ENCODE peak calls at places on chromosomes 5 and 9, in six cellular contexts. S is neural progenitor cell, W is HCT116, D is PC-3, G is OCI-LY7, A is SK-N-SH. C is an unnamed sample.
A peak's percentile ranks its signal among the peaks of the same experiment; 100 is the strongest.

GRCh38 chr5:17105744-17106450 is 111.5 kb upstream of the BASP1 start:
- DNase-seq in S (no peak), W (no peak), D (peak; percentile 46), G (no peak), A (no peak), C (peak; percentile 98)

GRCh38 chr9:25613709-25614108 is 64.5 kb downstream of the TUSC1 start:
- DNase-seq in S (no peak), W (no peak), D (no peak), G (no peak), A (no peak), C (no peak)

GRCh38 chr5:75951716-75952115 is 131.5 kb upstream of the SV2C start:
- DNase-seq in S (no peak), W (no peak), D (no peak), G (no peak), A (no peak), C (no peak)

GRCh38 chr5:176851380-176851779 is 41.0 kb downstream of the UNC5A start:
- DNase-seq in S (no peak), W (no peak), D (no peak), G (no peak), A (no peak), C (no peak)

GRCh38 chr5:136042665-136043121 is 13.9 kb downstream of the TGFBI start:
- DNase-seq in S (peak; percentile 70), W (no peak), D (peak; percentile 71), G (peak; percentile 63), A (no peak), C (peak; percentile 49)

GRCh38 chr5:10424124-10424731 is 17.5 kb upstream of the ROPN1L start:
- DNase-seq in S (peak; percentile 61), W (peak; percentile 8), D (peak; percentile 65), G (peak; percentile 64), A (peak; percentile 43), C (peak; percentile 74)

GRCh38 chr5:44387391-44387790 is 1.8 kb downstream of the FGF10 start:
- DNase-seq in S (peak; percentile 36), W (no peak), D (no peak), G (no peak), A (no peak), C (no peak)

GRCh38 chr9:80204054-80204453 is 632.3 kb downstream of the TLE4 start:
- DNase-seq in S (no peak), W (no peak), D (peak; percentile 57), G (no peak), A (no peak), C (no peak)

GRCh38 chr5:125065736-125066135 is 319.3 kb upstream of the ZNF608 start:
- DNase-seq in S (no peak), W (no peak), D (no peak), G (no peak), A (no peak), C (no peak)

GRCh38 chr5:156396063-156396829 is 69.3 kb downstream of the SGCD start:
- DNase-seq in S (no peak), W (no peak), D (no peak), G (no peak), A (no peak), C (peak; percentile 75)

GRCh38 chr9:35903049-35903448 is 3.0 kb upstream of the HRCT1 start:
- DNase-seq in S (peak; percentile 67), W (peak; percentile 48), D (peak; percentile 68), G (peak; percentile 76), A (peak; percentile 72), C (peak; percentile 64)

GRCh38 chr5:33969572-33970452 is 14.7 kb downstream of the SLC45A2 start:
- DNase-seq in S (peak; percentile 64), W (peak; percentile 6), D (peak; percentile 74), G (peak; percentile 17), A (peak; percentile 32), C (peak; percentile 79)

GRCh38 chr5:170232786-170233185 is at the start of gene C5orf58:
- DNase-seq in S (no peak), W (no peak), D (no peak), G (no peak), A (no peak), C (no peak)

GRCh38 chr9:91530829-91531228 is 107.2 kb upstream of the NFIL3 start:
- DNase-seq in S (no peak), W (no peak), D (no peak), G (no peak), A (no peak), C (no peak)

GRCh38 chr9:91532325-91532724 is 108.7 kb upstream of the NFIL3 start:
- DNase-seq in S (no peak), W (no peak), D (peak; percentile 36), G (no peak), A (no peak), C (no peak)

GRCh38 chr9:91533382-91533781 is 109.8 kb upstream of the NFIL3 start:
- DNase-seq in S (no peak), W (no peak), D (peak; percentile 22), G (no peak), A (no peak), C (no peak)

GRCh38 chr9:91536211-91536691 is 112.6 kb upstream of the NFIL3 start:
- DNase-seq in S (no peak), W (peak; percentile 31), D (peak; percentile 90), G (no peak), A (no peak), C (peak; percentile 90)

GRCh38 chr9:91534374-91534773 is 110.7 kb upstream of the NFIL3 start:
- DNase-seq in S (no peak), W (no peak), D (peak; percentile 72), G (no peak), A (no peak), C (peak; percentile 49)
- TF ChIP-seq EZH2phosphoT487 in S (no peak), W (no peak), D (no peak), G (no peak), A (no peak), C (no peak)

GRCh38 chr9:99516657-99517049 is 294.6 kb downstream of the SEC61B start:
- DNase-seq in S (no peak), W (no peak), D (no peak), G (no peak), A (no peak), C (peak; percentile 41)
- TF ChIP-seq EZH2phosphoT487 in S (no peak), W (no peak), D (no peak), G (no peak), A (no peak), C (no peak)

DNA sequence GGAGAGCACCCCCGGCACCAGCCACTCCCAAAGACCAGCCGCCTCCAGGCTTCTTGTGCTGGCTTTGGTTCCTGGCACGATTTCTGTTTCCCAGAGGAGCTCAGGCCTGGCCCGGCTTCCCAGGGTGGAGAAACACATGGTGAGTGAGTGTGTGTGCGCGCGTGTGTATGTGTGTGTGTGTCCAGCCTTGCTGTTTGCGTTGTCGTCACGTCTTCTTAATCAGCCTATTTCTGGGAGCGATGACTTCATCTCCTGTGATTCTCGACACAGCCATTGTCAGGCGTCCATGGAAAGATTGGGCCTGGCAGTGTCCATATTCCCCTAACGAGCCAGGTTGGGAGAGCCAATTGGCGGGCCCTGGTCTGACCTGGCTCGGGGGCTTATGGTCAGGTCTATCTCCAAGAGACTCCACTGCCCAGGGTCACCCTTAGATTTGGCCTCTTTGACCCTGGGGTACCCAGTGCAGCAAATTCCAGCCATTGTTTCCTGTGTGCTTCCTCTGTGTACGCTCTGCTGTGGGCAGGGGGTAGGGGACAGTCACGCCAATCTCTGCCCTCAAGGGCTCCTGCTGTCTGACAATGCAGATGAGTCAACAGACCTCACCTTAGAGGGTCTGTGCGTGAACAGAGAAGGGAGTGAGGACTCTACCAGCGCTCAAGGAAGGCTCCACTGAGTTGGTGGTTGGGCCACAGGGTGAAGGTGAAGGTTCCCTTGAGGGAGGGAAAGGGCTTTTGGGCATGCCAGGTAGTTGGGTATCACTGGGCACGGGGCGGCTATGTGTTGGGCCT is 73.8 kb downstream of the DAB2IP start:
- DNase-seq in S (no peak), W (no peak), D (no peak), G (no peak), A (no peak), C (peak; percentile 100)
- TF ChIP-seq EZH2phosphoT487 in S (no peak), W (no peak), D (no peak), G (no peak), A (no peak), C (no peak)

GRCh38 chr5:56002303-56002702 is 7.5 kb upstream of the IL6ST start:
- DNase-seq in S (no peak), W (no peak), D (no peak), G (no peak), A (no peak), C (no peak)

GRCh38 chr5:55993628-55994501 is 898 bp downstream of the IL6ST start:
- DNase-seq in S (no peak), W (no peak), D (peak; percentile 6), G (peak; percentile 35), A (no peak), C (peak; percentile 46)

GRCh38 chr5:55994998-55995914 is 493 bp upstream of the IL6ST start:
- DNase-seq in S (peak; percentile 99), W (peak; percentile 88), D (peak; percentile 90), G (peak; percentile 95), A (peak; percentile 99), C (peak; percentile 99)

GRCh38 chr5:55994502-55994997 is at the start of gene IL6ST:
- DNase-seq in S (no peak), W (no peak), D (peak; percentile 49), G (no peak), A (no peak), C (peak; percentile 87)

GRCh38 chr5:55997742-55998351 is 3.1 kb upstream of the IL6ST start:
- DNase-seq in S (no peak), W (no peak), D (peak; percentile 69), G (no peak), A (no peak), C (peak; percentile 83)
- TF ChIP-seq EZH2phosphoT487 in S (no peak), W (no peak), D (no peak), G (no peak), A (no peak), C (no peak)

GRCh38 chr5:158054388-158055092 is 195.6 kb upstream of the CLINT1 start:
- DNase-seq in S (no peak), W (no peak), D (peak; percentile 63), G (no peak), A (peak; percentile 14), C (peak; percentile 65)
- TF ChIP-seq EZH2phosphoT487 in S (no peak), W (no peak), D (no peak), G (no peak), A (no peak), C (no peak)

GRCh38 chr9:115627511-115627910 is 509.6 kb upstream of the TNC start:
- DNase-seq in S (peak; percentile 95), W (no peak), D (no peak), G (no peak), A (no peak), C (no peak)
- TF ChIP-seq EZH2phosphoT487 in S (peak; percentile 45), W (no peak), D (no peak), G (no peak), A (no peak), C (no peak)

GRCh38 chr5:5198815-5199214 is 58.7 kb downstream of the ADAMTS16 start:
- DNase-seq in S (no peak), W (no peak), D (no peak), G (no peak), A (no peak), C (no peak)

GRCh38 chr5:5203441-5203840 is 63.3 kb downstream of the ADAMTS16 start:
- DNase-seq in S (no peak), W (no peak), D (peak; percentile 24), G (no peak), A (no peak), C (no peak)

GRCh38 chr5:5198111-5198510 is 58.0 kb downstream of the ADAMTS16 start:
- DNase-seq in S (no peak), W (no peak), D (no peak), G (no peak), A (no peak), C (peak; percentile 39)

GRCh38 chr5:5200133-5200532 is 60.0 kb downstream of the ADAMTS16 start:
- DNase-seq in S (no peak), W (no peak), D (no peak), G (no peak), A (no peak), C (no peak)

GRCh38 chr5:5199460-5199859 is 59.3 kb downstream of the ADAMTS16 start:
- DNase-seq in S (no peak), W (no peak), D (no peak), G (no peak), A (no peak), C (peak; percentile 11)
- TF ChIP-seq EZH2phosphoT487 in S (no peak), W (no peak), D (no peak), G (no peak), A (no peak), C (no peak)

C was measured in GM23248.